ENCODE peak calls at places on chromosomes 1 and 21, in six cellular contexts. B is osteocyte, J is pancreas, O is RWPE1, Z is heart right ventricle, Y is posterior vena cava. D is an unnamed sample.

GRCh38 chr1:117017648-117018047 is 16.1 kb downstream of the CD101 start:
- DNase-seq in B (no peak), J (no peak), O (no peak), Z (no peak), Y (no peak), D (no peak)

GRCh38 chr21:31342328-31342727 is 1.7 kb downstream of the TIAM1 start:
- DNase-seq in B (no peak), J (no peak), O (no peak), Z (no peak), Y (no peak), D (no peak)

GRCh38 chr1:205183676-205184335 is 27.7 kb downstream of the DSTYK start:
- DNase-seq in B (no peak), J (no peak), O (no peak), Z (no peak), Y (no peak), D (no peak)

GRCh38 chr1:165342588-165342987 is 13.9 kb downstream of the LMX1A start:
- DNase-seq in B (no peak), J (no peak), O (no peak), Z (no peak), Y (no peak), D (no peak)

GRCh38 chr1:245923215-245923614 is 583.9 kb downstream of the SMYD3 start:
- DNase-seq in B (no peak), J (no peak), O (no peak), Z (no peak), Y (no peak), D (no peak)

GRCh38 chr1:186102559-186103148 is 272.4 kb downstream of the TPR start:
- DNase-seq in B (no peak), J (no peak), O (peak), Z (no peak), Y (peak), D (no peak)

GRCh38 chr1:62953643-62954042 is 169.7 kb downstream of the ATG4C start:
- DNase-seq in B (no peak), J (no peak), O (no peak), Z (no peak), Y (no peak), D (no peak)

GRCh38 chr1:240232548-240232947 is 140.9 kb downstream of the FMN2 start:
- DNase-seq in B (no peak), J (no peak), O (no peak), Z (no peak), Y (no peak), D (no peak)

GRCh38 chr1:90220941-90221693 is 226.2 kb downstream of the ZNF326 start:
- DNase-seq in B (no peak), J (no peak), O (no peak), Z (no peak), Y (no peak), D (no peak)

GRCh38 chr1:147895123-147895522 is 7.5 kb upstream of the GJA8 start:
- DNase-seq in B (no peak), J (no peak), O (peak), Z (no peak), Y (no peak), D (no peak)

GRCh38 chr1:3011631-3012510 is 9.4 kb upstream of the ACTRT2 start:
- DNase-seq in B (no peak), J (no peak), O (no peak), Z (no peak), Y (peak), D (no peak)

GRCh38 chr1:229412056-229412455 is 21.8 kb downstream of the ACTA1 start:
- DNase-seq in B (no peak), J (no peak), O (no peak), Z (no peak), Y (no peak), D (no peak)

GRCh38 chr1:117060441-117061317 is 553 bp downstream of the TTF2 start:
- DNase-seq in B (no peak), J (peak), O (peak), Z (no peak), Y (peak), D (peak)

GRCh38 chr1:160748182-160748876 is 9.3 kb downstream of the SLAMF7 start:
- DNase-seq in B (no peak), J (no peak), O (peak), Z (no peak), Y (no peak), D (no peak)

GRCh38 chr1:91730781-91731732 is 154.9 kb downstream of the TGFBR3 start:
- DNase-seq in B (no peak), J (peak), O (peak), Z (peak), Y (no peak), D (no peak)

GRCh38 chr1:59497616-59498015 is 200.7 kb downstream of the FGGY start:
- DNase-seq in B (no peak), J (no peak), O (no peak), Z (no peak), Y (no peak), D (no peak)

D was measured in T-helper 9 cell.